ENCODE peak calls at places on chromosomes 3 and 15, in seven cellular contexts. X is uterus, H is sigmoid colon, J is fibroblast of lung, L is ascending aorta, P is suprapubic skin, W is A549. A is an unnamed sample.

GRCh38 chr3:15768421-15769255 is 29.1 kb downstream of the ANKRD28 start:
- DNase-seq in X (no peak), H (no peak), J (peak; percentile 98), L (no peak), P (no peak), W (peak; percentile 93), A (no peak)

GRCh38 chr3:187900961-187901755 is 155.9 kb upstream of the BCL6 start:
- DNase-seq in X (no peak), H (no peak), J (no peak), L (no peak), P (no peak), W (no peak), A (no peak)

GRCh38 chr15:41568350-41569017 is 9.5 kb downstream of the TYRO3 start:
- DNase-seq in X (peak; percentile 29), H (no peak), J (no peak), L (no peak), P (no peak), W (no peak), A (no peak)

GRCh38 chr15:63729115-63729884 is 104.4 kb downstream of the HERC1 start:
- DNase-seq in X (no peak), H (no peak), J (no peak), L (no peak), P (no peak), W (no peak), A (no peak)

GRCh38 chr3:124770341-124771082 is 40.3 kb downstream of the UMPS start:
- DNase-seq in X (peak; percentile 40), H (no peak), J (no peak), L (no peak), P (no peak), W (no peak), A (no peak)

GRCh38 chr15:51051776-51052175 is 42.9 kb downstream of the TNFAIP8L3 start:
- DNase-seq in X (no peak), H (no peak), J (peak; percentile 18), L (no peak), P (no peak), W (no peak), A (no peak)

GRCh38 chr3:186121968-186122367 is 13.1 kb upstream of the ETV5 start:
- DNase-seq in X (no peak), H (no peak), J (peak; percentile 2), L (no peak), P (no peak), W (no peak), A (no peak)

GRCh38 chr3:133691410-133692107 is 29.8 kb upstream of the TOPBP1 start:
- DNase-seq in X (no peak), H (no peak), J (no peak), L (no peak), P (no peak), W (no peak), A (no peak)

GRCh38 chr3:66789584-66790237 is 208.4 kb upstream of the KBTBD8 start:
- DNase-seq in X (peak; percentile 57), H (peak; percentile 71), J (peak; percentile 14), L (no peak), P (no peak), W (no peak), A (no peak)

GRCh38 chr3:143484851-143485512 is 363.3 kb downstream of the SLC9A9 start:
- DNase-seq in X (no peak), H (no peak), J (peak; percentile 40), L (no peak), P (no peak), W (peak; percentile 5), A (no peak)

GRCh38 chr3:196222876-196223595 is 6.7 kb downstream of the SLC51A start:
- DNase-seq in X (no peak), H (no peak), J (no peak), L (no peak), P (no peak), W (no peak), A (no peak)

GRCh38 chr15:75178171-75178937 is 23.3 kb upstream of the C15orf39 start:
- DNase-seq in X (peak; percentile 63), H (peak; percentile 83), J (peak; percentile 6), L (no peak), P (no peak), W (no peak), A (no peak)

GRCh38 chr3:36909181-36909580 is 35.7 kb downstream of the TRANK1 start:
- DNase-seq in X (no peak), H (no peak), J (no peak), L (no peak), P (no peak), W (no peak), A (no peak)

GRCh38 chr3:197333901-197334639 is 35.7 kb upstream of the DLG1 start:
- DNase-seq in X (no peak), H (no peak), J (peak; percentile 40), L (peak; percentile 27), P (no peak), W (no peak), A (no peak)

GRCh38 chr3:194983620-194984019 is 287.3 kb downstream of the XXYLT1 start:
- DNase-seq in X (no peak), H (no peak), J (no peak), L (no peak), P (no peak), W (no peak), A (no peak)

GRCh38 chr3:88180398-88180999 is 30.7 kb downstream of the C3orf38 start:
- DNase-seq in X (no peak), H (no peak), J (peak; percentile 41), L (no peak), P (no peak), W (peak; percentile 11), A (no peak)

GRCh38 chr15:27234593-27234992 is 263.6 kb downstream of the GABRG3 start:
- DNase-seq in X (no peak), H (no peak), J (peak; percentile 28), L (no peak), P (no peak), W (no peak), A (no peak)

GRCh38 chr3:189294649-189295048 is 122.9 kb downstream of the TPRG1 start:
- DNase-seq in X (no peak), H (no peak), J (no peak), L (no peak), P (no peak), W (no peak), A (no peak)

GRCh38 chr3:45054196-45054857 is 28.2 kb downstream of the CLEC3B start:
- DNase-seq in X (no peak), H (no peak), J (peak; percentile 84), L (no peak), P (no peak), W (no peak), A (no peak)

GRCh38 chr3:149151843-149152242 is 22.4 kb downstream of the HPS3 start:
- DNase-seq in X (no peak), H (no peak), J (peak; percentile 75), L (no peak), P (no peak), W (no peak), A (no peak)

GRCh38 chr3:39189150-39189510 is 3.3 kb downstream of the XIRP1 start:
- DNase-seq in X (no peak), H (no peak), J (no peak), L (no peak), P (no peak), W (no peak), A (no peak)

GRCh38 chr3:16124636-16125035 is 49.8 kb upstream of the GALNT15 start:
- DNase-seq in X (no peak), H (no peak), J (peak; percentile 100), L (no peak), P (no peak), W (no peak), A (no peak)

GRCh38 chr3:14617508-14618023 is 34.0 kb upstream of the CCDC174 start:
- DNase-seq in X (no peak), H (no peak), J (no peak), L (no peak), P (no peak), W (no peak), A (no peak)

GRCh38 chr3:143608966-143609365 is 239.3 kb downstream of the SLC9A9 start:
- DNase-seq in X (no peak), H (no peak), J (peak; percentile 14), L (no peak), P (no peak), W (no peak), A (no peak)

DNA sequence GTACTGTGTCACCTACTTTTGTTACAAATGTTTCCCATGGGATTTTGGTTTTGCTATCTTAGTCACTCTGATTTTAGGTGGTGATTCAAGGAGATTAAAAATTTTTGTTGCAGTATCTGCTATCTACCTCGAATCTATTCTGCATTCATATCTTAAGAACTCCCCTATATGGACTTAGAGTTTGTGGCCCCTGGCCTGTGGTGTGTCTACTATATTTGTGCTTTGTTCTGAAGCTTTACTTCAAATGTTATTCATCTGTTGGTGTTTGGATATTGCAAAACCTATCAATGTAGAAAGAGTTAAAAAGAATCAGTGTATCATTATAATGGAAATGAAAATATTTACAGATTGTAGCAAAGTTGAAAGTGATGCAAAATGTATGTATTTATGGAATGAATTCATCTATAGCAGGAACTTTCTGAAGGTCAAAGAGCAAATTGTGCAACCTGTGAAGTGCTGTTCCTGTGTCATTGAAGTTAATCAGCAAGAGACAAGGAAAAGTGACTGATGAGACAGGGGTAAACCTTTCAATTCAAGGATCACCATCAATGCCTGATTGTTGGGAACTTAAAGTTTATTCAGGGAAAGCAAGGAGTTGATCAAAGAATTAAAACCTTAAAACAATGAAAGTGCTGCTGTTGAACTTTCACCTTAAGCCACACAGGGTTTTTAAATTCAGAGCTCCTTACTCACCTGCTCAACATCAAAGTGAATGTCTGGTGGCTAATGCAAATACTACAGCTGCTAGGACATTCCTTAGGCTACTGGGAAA is 71.0 kb downstream of the SLMAP start:
- DNase-seq in X (no peak), H (no peak), J (peak; percentile 15), L (no peak), P (no peak), W (no peak), A (no peak)
- H3K27ac ChIP-seq in X (peak overlapping the region; percentile 65), H (no peak overlapping the region), J (no peak overlapping the region), L (no peak overlapping the region), P (no peak overlapping the region), W (no peak overlapping the region), A (no peak overlapping the region)

GRCh38 chr15:40325188-40325587 is 1.7 kb downstream of the INAFM2 start:
- DNase-seq in X (no peak), H (no peak), J (no peak), L (no peak), P (no peak), W (no peak), A (no peak)
- H3K4me1 ChIP-seq in X (peaks cover 3% of the 10 kb centered on the region), H (peaks cover 78% of the 10 kb centered on the region), J (peaks cover 12% of the 10 kb centered on the region), L (peaks cover 43% of the 10 kb centered on the region), P (peaks cover 31% of the 10 kb centered on the region), W (peaks cover 9% of the 10 kb centered on the region), A (peaks cover 43% of the 10 kb centered on the region)

DNA sequence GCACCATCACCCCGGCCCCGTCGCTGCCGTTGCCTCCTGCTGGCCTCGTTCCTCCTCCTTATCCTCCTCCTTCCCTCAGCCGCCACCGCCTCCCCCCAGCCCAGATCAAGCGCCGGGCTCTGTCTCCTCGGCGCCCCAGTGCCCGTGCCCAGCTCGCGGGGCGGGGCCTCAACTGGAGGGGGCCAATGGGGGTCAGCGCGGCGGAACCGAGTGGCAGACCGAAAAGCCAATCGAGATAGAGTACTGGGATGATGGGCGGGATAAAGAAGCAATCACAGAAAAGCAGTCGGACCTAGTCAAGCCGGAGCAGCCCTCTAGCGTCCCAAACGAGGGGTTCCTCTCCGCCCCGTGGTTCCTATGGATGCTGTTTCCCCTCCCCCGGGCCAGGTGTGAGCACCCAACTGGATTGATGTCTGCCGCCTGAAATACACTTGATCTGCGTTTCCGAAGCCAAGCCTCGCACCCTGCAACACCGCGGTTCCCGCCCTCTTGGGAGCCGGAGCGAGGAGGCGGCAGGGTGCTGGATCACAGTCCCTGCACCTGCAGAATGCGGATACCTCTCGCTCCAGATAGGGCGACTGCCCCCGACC is at the start of gene FRMD5:
- DNase-seq in X (peak; percentile 76), H (peak; percentile 87), J (peak; percentile 96), L (peak; percentile 89), P (peak; percentile 84), W (peak; percentile 83), A (peak; percentile 35)
- TF ChIP-seq CTCF in X (peak; percentile 27), H (no peak), J (peak; percentile 66), L (peak; percentile 29), P (no peak), W (no peak), A (peak; percentile 19)

GRCh38 chr3:100001083-100001482 is 113.2 kb downstream of the FILIP1L start:
- DNase-seq in X (no peak), H (no peak), J (no peak), L (no peak), P (no peak), W (no peak), A (no peak)
- H3K27ac ChIP-seq in X (no peak overlapping the region), H (no peak overlapping the region), J (no peak overlapping the region), L (no peak overlapping the region), P (peak overlapping the region; percentile 66), W (no peak overlapping the region), A (no peak overlapping the region)